ENCODE peak calls at places on chromosome 22, in four cellular contexts. R is body of pancreas, S is adrenal gland, L is A549. M is an unnamed sample.

GRCh38 chr22:49272546-49273125 is 555.0 kb downstream of the BRD1 start:
- DNase-seq in R (no peak), S (no peak), L (no peak), M (no peak)

GRCh38 chr22:49966041-49966715 is 5.6 kb downstream of the PIM3 start:
- DNase-seq in R (peak), S (peak), L (no peak), M (no peak)

GRCh38 chr22:23888615-23889401 is 5.4 kb upstream of the MIF start:
- DNase-seq in R (no peak), S (peak), L (peak), M (peak)

GRCh38 chr22:30265851-30266444 is 703 bp downstream of the OSM start:
- DNase-seq in R (no peak), S (no peak), L (no peak), M (no peak)

GRCh38 chr22:29524440-29525191 is 28.9 kb downstream of the THOC5 start:
- DNase-seq in R (peak), S (peak), L (peak), M (no peak)

GRCh38 chr22:30523646-30524489 is 18.4 kb upstream of the SEC14L4 start:
- DNase-seq in R (no peak), S (no peak), L (no peak), M (no peak)

GRCh38 chr22:17928391-17928790 is 96.0 kb downstream of the MICAL3 start:
- DNase-seq in R (no peak), S (no peak), L (no peak), M (no peak)

GRCh38 chr22:50112151-50113118 is 22.6 kb downstream of the MOV10L1 start:
- DNase-seq in R (no peak), S (peak), L (no peak), M (peak)

GRCh38 chr22:24728790-24729637 is 45.5 kb downstream of the PIWIL3 start:
- DNase-seq in R (no peak), S (peak), L (no peak), M (peak)

GRCh38 chr22:20111689-20112622 is 3.9 kb upstream of the RANBP1 start:
- DNase-seq in R (no peak), S (peak), L (no peak), M (no peak)

GRCh38 chr22:39148727-39149535 is 3.5 kb downstream of the CBX7 start:
- DNase-seq in R (peak), S (no peak), L (no peak), M (no peak)

GRCh38 chr22:24947881-24948280 is 1.4 kb upstream of the LHFPL7 start:
- DNase-seq in R (no peak), S (no peak), L (no peak), M (no peak)

GRCh38 chr22:42000466-42000865 is 1.9 kb downstream of the WBP2NL start:
- DNase-seq in R (no peak), S (no peak), L (no peak), M (no peak)

GRCh38 chr22:33272866-33273265 is 214.7 kb upstream of the SYN3 start:
- DNase-seq in R (no peak), S (no peak), L (no peak), M (no peak)

GRCh38 chr22:41822289-41823057 is 10.4 kb upstream of the SREBF2 start:
- DNase-seq in R (no peak), S (no peak), L (peak), M (peak)

GRCh38 chr22:49897015-49897684 is 21.1 kb downstream of the ALG12 start:
- DNase-seq in R (no peak), S (no peak), L (no peak), M (no peak)

GRCh38 chr22:23501244-23501643 is 78.8 kb downstream of the IGLL1 start:
- DNase-seq in R (no peak), S (no peak), L (no peak), M (no peak)

GRCh38 chr22:17158176-17158567 is 905 bp downstream of the HDHD5 start:
- DNase-seq in R (no peak), S (no peak), L (no peak), M (no peak)

GRCh38 chr22:47716890-47717615 is 954.6 kb downstream of the TBC1D22A start:
- DNase-seq in R (no peak), S (no peak), L (no peak), M (no peak)

GRCh38 chr22:35961480-35961902 is 67.1 kb downstream of the RBFOX2 start:
- DNase-seq in R (no peak), S (peak), L (peak), M (peak)

GRCh38 chr22:39428597-39429071 is 28.2 kb upstream of the MGAT3 start:
- DNase-seq in R (no peak), S (no peak), L (no peak), M (peak)

GRCh38 chr22:25153961-25154685 is 45.5 kb upstream of the CRYBB3 start:
- DNase-seq in R (peak), S (peak), L (no peak), M (peak)

GRCh38 chr22:25159028-25159427 is 40.6 kb upstream of the CRYBB3 start:
- DNase-seq in R (no peak), S (peak), L (no peak), M (peak)

GRCh38 chr22:49687786-49688515 is 139.7 kb downstream of the BRD1 start:
- DNase-seq in R (no peak), S (no peak), L (no peak), M (no peak)

GRCh38 chr22:47290706-47291430 is 528.4 kb downstream of the TBC1D22A start:
- DNase-seq in R (peak), S (no peak), L (no peak), M (no peak)

GRCh38 chr22:17576475-17576874 is 13.2 kb downstream of the SLC25A18 start:
- DNase-seq in R (no peak), S (no peak), L (no peak), M (peak)

GRCh38 chr22:48793949-48794348 is 1033.7 kb downstream of the BRD1 start:
- DNase-seq in R (no peak), S (no peak), L (no peak), M (no peak)

DNA sequence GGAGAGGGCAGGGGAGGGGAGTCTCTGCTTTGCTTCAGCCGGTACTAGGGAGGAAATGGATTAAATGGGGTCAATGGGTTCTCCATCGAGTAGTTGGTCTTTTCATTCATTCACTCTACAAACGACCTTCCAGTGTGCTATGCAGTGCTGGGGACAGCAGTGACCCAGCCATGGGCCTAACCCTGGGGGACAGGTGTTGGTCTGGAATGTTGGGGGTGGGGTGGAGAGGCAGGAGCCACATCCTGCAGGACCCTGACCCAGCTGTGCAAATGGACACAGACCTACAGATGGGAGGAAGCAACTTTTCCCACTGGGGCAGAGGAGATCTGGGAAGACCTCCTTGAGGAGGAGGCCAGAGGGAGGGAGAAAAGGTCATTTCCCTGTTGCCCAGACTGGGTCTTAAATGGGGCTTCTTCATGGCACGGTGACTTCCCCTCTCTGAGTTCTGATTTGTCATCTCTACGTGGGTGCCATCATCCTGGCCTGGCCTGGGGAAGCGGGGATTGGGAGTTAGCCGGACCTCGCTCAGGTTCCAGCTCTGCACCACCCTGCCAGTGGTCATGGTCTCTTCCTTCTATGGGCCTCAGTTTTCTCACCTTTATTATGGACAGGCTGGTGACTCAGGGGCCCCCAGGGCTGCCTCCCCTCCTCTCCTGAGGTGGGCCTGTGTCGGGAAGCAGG is 2.0 kb downstream of the CYTH4 start:
- DNase-seq in R (no peak), S (no peak), L (no peak), M (no peak)
- H3K4me3 ChIP-seq in R (no peak), S (no peak), L (no peak), M (no peak)

GRCh38 chr22:40552070-40552469 is 84.4 kb downstream of the MRTFA start:
- DNase-seq in R (no peak), S (no peak), L (no peak), M (no peak)
- TF ChIP-seq CTCF in R (no peak), S (no peak), L (no peak), M (no peak)

GRCh38 chr22:45976351-45977002 is 485 bp downstream of the WNT7B start:
- DNase-seq in R (no peak), S (no peak), L (no peak), M (no peak)
- H3K4me3 ChIP-seq in R (no peak), S (no peak), L (peak), M (peak)

GRCh38 chr22:27825174-27825573 is 23.6 kb upstream of the MN1 start:
- DNase-seq in R (no peak), S (no peak), L (no peak), M (no peak)
- TF ChIP-seq CTCF in R (no peak), S (no peak), L (peak), M (peak)

GRCh38 chr22:43255299-43255698 is 68.4 kb upstream of the TTLL12 start:
- DNase-seq in R (no peak), S (no peak), L (no peak), M (no peak)
- H3K4me3 ChIP-seq in R (no peak), S (no peak), L (no peak), M (no peak)

GRCh38 chr22:22400099-22400498 is 108.4 kb downstream of the ZNF280B start:
- DNase-seq in R (no peak), S (no peak), L (no peak), M (no peak)
- TF ChIP-seq CTCF in R (no peak), S (no peak), L (no peak), M (no peak)

GRCh38 chr22:46260038-46260437 is 3.1 kb downstream of the PKDREJ start:
- DNase-seq in R (no peak), S (no peak), L (no peak), M (no peak)

GRCh38 chr22:46267431-46268279 is at the start of gene TTC38:
- DNase-seq in R (peak), S (peak), L (peak), M (peak)

GRCh38 chr22:46259374-46259773 is 3.8 kb downstream of the PKDREJ start:
- DNase-seq in R (no peak), S (no peak), L (no peak), M (no peak)

GRCh38 chr22:46263208-46263575 is at the start of gene PKDREJ:
- DNase-seq in R (no peak), S (no peak), L (no peak), M (no peak)

GRCh38 chr22:46262449-46263207 is 515 bp downstream of the PKDREJ start:
- DNase-seq in R (peak), S (peak), L (no peak), M (peak)
- H3K4me3 ChIP-seq in R (no peak), S (no peak), L (no peak), M (no peak)

DNA sequence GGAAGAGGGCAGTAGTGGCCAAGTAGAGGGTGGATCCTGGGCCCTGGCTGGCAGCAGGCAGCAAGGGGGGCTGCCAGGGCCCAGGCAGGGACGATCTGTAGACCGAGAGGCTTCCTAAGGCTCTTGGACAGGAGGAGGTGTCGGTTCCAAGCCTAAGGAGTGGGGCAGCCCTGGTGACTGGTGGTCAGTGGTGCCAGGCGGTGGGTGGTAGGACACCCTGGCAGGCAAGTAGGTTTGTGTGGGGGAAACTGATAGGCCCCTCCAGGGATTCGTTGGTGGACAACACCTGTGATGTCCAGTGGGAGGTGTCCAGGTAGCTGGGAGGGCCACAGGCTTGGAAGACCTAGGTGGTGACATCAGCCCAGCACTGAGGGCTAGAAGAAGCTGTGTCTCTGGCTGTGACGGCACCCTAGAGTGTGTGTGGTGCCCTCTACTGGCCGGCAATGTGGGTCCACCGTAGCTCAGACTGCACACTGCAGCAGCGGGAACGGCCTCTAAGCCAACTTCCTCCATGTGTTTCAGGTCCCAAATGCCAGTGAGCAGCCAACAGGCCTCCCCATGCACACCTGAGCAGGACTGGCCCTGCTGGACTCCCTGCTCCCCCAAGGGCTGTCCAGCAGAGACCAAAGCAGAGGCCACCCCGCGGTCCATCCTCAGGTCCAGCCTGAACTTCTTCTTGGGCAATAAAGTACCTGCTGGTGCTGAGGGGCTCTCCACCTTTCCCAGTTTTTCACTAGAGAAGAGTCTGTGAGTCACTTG is 9.4 kb upstream of the SAMM50 start:
- DNase-seq in R (peak), S (peak), L (peak), M (peak)
- TF ChIP-seq CTCF in R (peak), S (peak), L (peak), M (peak)

M was measured in astrocyte of the spinal cord.